ENCODE peak calls at places on chromosomes 6 and 20, in nine cellular contexts. J is CD8-positive, alpha-beta memory T cell; V is right lobe of liver; N is pancreas; S is transverse colon; A is esophagus muscularis mucosa; F is mesendoderm; O is breast epithelium; Z is SJSA1. R is an unnamed sample.

GRCh38 chr20:45913105-45913504 is 1.1 kb upstream of the PLTP start:
- DNase-seq in J (no peak), V (no peak), N (peak), S (no peak), A (no peak), F (no peak), O (no peak), Z (no peak), R (no peak)

GRCh38 chr6:166253277-166254229 is 54.6 kb downstream of the PRR18 start:
- DNase-seq in J (no peak), V (peak), N (no peak), S (peak), A (no peak), F (peak), O (no peak), Z (no peak), R (no peak)

GRCh38 chr6:89818977-89819335 is 638 bp downstream of the MDN1 start:
- DNase-seq in J (peak), V (no peak), N (no peak), S (peak), A (no peak), F (peak), O (no peak), Z (no peak), R (no peak)

GRCh38 chr20:34316191-34316814 is 13.1 kb upstream of the AHCY start:
- DNase-seq in J (no peak), V (no peak), N (no peak), S (no peak), A (no peak), F (no peak), O (no peak), Z (no peak), R (peak)

GRCh38 chr20:25058797-25059486 is 1.0 kb upstream of the ACSS1 start:
- DNase-seq in J (no peak), V (no peak), N (no peak), S (peak), A (no peak), F (no peak), O (no peak), Z (no peak), R (no peak)

GRCh38 chr6:7229376-7230326 is 83.3 kb downstream of the SSR1 start:
- DNase-seq in J (no peak), V (no peak), N (no peak), S (no peak), A (no peak), F (no peak), O (no peak), Z (no peak), R (no peak)

GRCh38 chr6:44456070-44456965 is 68.8 kb downstream of the CDC5L start:
- DNase-seq in J (peak), V (peak), N (no peak), S (peak), A (no peak), F (peak), O (no peak), Z (peak), R (no peak)

GRCh38 chr20:29689411-29690225 is 1567.8 kb upstream of the DEFB115 start:
- DNase-seq in J (no peak), V (no peak), N (peak), S (no peak), A (no peak), F (no peak), O (no peak), Z (no peak), R (no peak)

GRCh38 chr6:141744971-141745370 is 387.8 kb upstream of the GJE1 start:
- DNase-seq in J (no peak), V (no peak), N (no peak), S (no peak), A (no peak), F (no peak), O (no peak), Z (no peak), R (no peak)

GRCh38 chr6:44304282-44305199 is 8.6 kb downstream of the AARS2 start:
- DNase-seq in J (peak), V (no peak), N (no peak), S (no peak), A (no peak), F (peak), O (no peak), Z (no peak), R (no peak)

GRCh38 chr20:14963262-14963663 is 625.9 kb upstream of the FLRT3 start:
- DNase-seq in J (no peak), V (no peak), N (no peak), S (no peak), A (no peak), F (peak), O (no peak), Z (no peak), R (peak)

GRCh38 chr20:34271961-34272360 is 30.7 kb downstream of the ASIP start:
- DNase-seq in J (no peak), V (no peak), N (no peak), S (no peak), A (no peak), F (no peak), O (peak), Z (peak), R (no peak)

GRCh38 chr6:160921095-160921494 is 70.5 kb upstream of the MAP3K4 start:
- DNase-seq in J (no peak), V (no peak), N (no peak), S (no peak), A (no peak), F (no peak), O (no peak), Z (no peak), R (no peak)

GRCh38 chr6:92588126-92588525 is 831.2 kb downstream of the EPHA7 start:
- DNase-seq in J (no peak), V (no peak), N (no peak), S (no peak), A (no peak), F (no peak), O (no peak), Z (no peak), R (no peak)

GRCh38 chr20:5395932-5396727 is 79.4 kb upstream of the PROKR2 start:
- DNase-seq in J (no peak), V (no peak), N (no peak), S (no peak), A (peak), F (no peak), O (no peak), Z (no peak), R (no peak)

GRCh38 chr20:51738877-51739447 is 29.2 kb downstream of the ATP9A start:
- DNase-seq in J (no peak), V (no peak), N (no peak), S (peak), A (no peak), F (no peak), O (no peak), Z (no peak), R (no peak)

GRCh38 chr6:110514818-110515217 is 38.4 kb upstream of the SLC22A16 start:
- DNase-seq in J (no peak), V (no peak), N (no peak), S (no peak), A (no peak), F (no peak), O (no peak), Z (peak), R (no peak)

GRCh38 chr20:56422131-56422823 is 10.2 kb downstream of the CASS4 start:
- DNase-seq in J (no peak), V (no peak), N (no peak), S (no peak), A (no peak), F (no peak), O (no peak), Z (no peak), R (no peak)

GRCh38 chr6:129701721-129702455 is 8.1 kb downstream of the ARHGAP18 start:
- DNase-seq in J (no peak), V (no peak), N (no peak), S (no peak), A (no peak), F (no peak), O (no peak), Z (no peak), R (no peak)

GRCh38 chr20:32359633-32360332 is 1.7 kb downstream of the ASXL1 start:
- DNase-seq in J (peak), V (no peak), N (no peak), S (no peak), A (no peak), F (no peak), O (no peak), Z (no peak), R (no peak)

GRCh38 chr6:148653138-148653776 is 93.6 kb upstream of the UST start:
- DNase-seq in J (no peak), V (no peak), N (no peak), S (no peak), A (no peak), F (peak), O (no peak), Z (no peak), R (no peak)

GRCh38 chr6:50185006-50185405 is 135.3 kb upstream of the DEFB112 start:
- DNase-seq in J (no peak), V (no peak), N (no peak), S (no peak), A (no peak), F (peak), O (no peak), Z (no peak), R (no peak)

GRCh38 chr6:12656841-12657435 is 59.6 kb upstream of the PHACTR1 start:
- DNase-seq in J (no peak), V (no peak), N (no peak), S (no peak), A (no peak), F (peak), O (no peak), Z (no peak), R (no peak)

GRCh38 chr6:148217921-148218320 is 124.7 kb upstream of the SASH1 start:
- DNase-seq in J (no peak), V (no peak), N (no peak), S (no peak), A (no peak), F (no peak), O (no peak), Z (no peak), R (no peak)

GRCh38 chr6:97189767-97190166 is 93.2 kb downstream of the MMS22L start:
- DNase-seq in J (no peak), V (no peak), N (no peak), S (no peak), A (no peak), F (no peak), O (no peak), Z (no peak), R (no peak)

GRCh38 chr6:159608961-159609673 is 83.9 kb downstream of the SOD2 start:
- DNase-seq in J (no peak), V (no peak), N (no peak), S (no peak), A (no peak), F (peak), O (no peak), Z (no peak), R (peak)

GRCh38 chr20:44017905-44018683 is 103.4 kb downstream of the TOX2 start:
- DNase-seq in J (no peak), V (peak), N (peak), S (peak), A (no peak), F (no peak), O (no peak), Z (peak), R (peak)

GRCh38 chr6:137309078-137309762 is 90.0 kb upstream of the IFNGR1 start:
- DNase-seq in J (no peak), V (peak), N (peak), S (peak), A (no peak), F (peak), O (peak), Z (peak), R (peak)

GRCh38 chr6:128516514-128516898 is 3.9 kb downstream of the PTPRK start:
- DNase-seq in J (no peak), V (no peak), N (no peak), S (no peak), A (no peak), F (peak), O (no peak), Z (no peak), R (no peak)

GRCh38 chr6:156976144-156977088 is 199.2 kb downstream of the ARID1B start:
- DNase-seq in J (no peak), V (no peak), N (no peak), S (no peak), A (no peak), F (no peak), O (no peak), Z (no peak), R (no peak)

GRCh38 chr6:113632220-113632864 is 224.8 kb upstream of the MARCKS start:
- DNase-seq in J (no peak), V (peak), N (peak), S (peak), A (no peak), F (peak), O (peak), Z (peak), R (peak)

GRCh38 chr20:41180599-41181333 is 43.4 kb downstream of the PLCG1 start:
- DNase-seq in J (no peak), V (no peak), N (no peak), S (no peak), A (no peak), F (no peak), O (peak), Z (peak), R (no peak)

DNA sequence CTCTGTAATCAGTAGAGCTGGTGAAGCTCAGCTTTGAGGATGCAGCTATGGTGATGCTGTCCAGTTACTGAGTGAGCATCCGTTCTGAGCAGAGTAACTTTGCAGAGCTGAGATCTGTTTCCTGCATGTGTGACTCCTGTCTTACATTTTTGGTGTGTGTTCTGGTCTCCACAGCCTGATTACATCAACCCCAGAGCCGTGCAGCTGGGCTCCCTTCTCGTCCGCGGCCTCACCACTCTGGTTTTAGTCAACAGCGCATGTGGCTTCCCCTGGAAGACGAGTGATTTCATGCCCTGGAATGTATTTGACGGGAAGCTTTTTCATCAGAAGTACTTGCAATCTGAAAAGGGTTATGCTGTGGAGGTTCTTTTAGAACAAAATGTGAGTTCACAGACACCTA is 81.6 kb downstream of the FAM120B start:
- DNase-seq in J (no peak), V (no peak), N (no peak), S (no peak), A (no peak), F (no peak), O (no peak), Z (no peak), R (no peak)
- H3K27ac ChIP-seq in J (no peak), V (no peak), N (no peak), S (no peak), A (no peak), F (no peak), O (no peak), Z (no peak), R (no peak)

GRCh38 chr6:21596379-21597242 is 3.1 kb downstream of the SOX4 start:
- DNase-seq in J (peak), V (peak), N (peak), S (peak), A (no peak), F (peak), O (peak), Z (peak), R (no peak)
- H3K27ac ChIP-seq in J (no peak), V (peak), N (no peak), S (peak), A (peak), F (peak), O (peak), Z (peak), R (peak)

DNA sequence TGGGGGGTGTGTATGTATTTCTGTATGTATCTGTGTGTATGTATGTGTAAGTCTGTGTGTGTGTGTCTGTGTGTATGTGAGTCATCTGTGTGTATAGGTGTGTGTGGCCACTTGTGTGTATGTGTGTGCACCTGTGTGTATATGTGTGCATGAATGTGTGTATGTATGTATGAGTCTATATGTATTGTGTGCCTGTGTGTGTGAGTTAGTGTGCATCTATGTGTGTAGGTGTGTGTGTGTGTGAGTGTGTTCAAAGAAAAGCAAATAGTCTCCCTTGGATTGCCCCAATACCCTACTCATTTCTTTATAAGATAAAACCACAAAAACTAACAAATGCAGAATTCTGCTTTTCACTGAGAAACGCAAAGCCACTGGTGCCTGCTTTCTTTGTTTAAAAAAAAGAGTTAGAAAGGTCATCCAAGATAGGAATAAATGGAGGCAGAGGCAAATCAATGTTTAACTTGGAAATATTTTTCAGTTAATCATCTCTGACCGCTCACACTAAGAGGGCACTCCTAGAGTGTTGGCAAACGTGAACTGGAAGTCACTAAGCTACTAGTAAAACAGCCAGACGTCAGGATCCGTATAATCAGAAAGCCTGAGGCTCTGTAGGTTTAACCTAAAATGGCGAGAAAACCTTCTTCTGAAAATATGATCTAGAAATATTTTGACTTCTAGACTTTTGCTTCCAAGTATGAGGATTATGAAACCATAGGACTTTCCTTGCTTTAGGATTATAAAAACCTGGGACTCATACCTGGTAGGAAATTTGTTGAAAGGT is 37.4 kb upstream of the JAG1 start:
- DNase-seq in J (no peak), V (no peak), N (peak), S (no peak), A (no peak), F (no peak), O (no peak), Z (no peak), R (no peak)
- H3K27ac ChIP-seq in J (no peak), V (peak), N (peak), S (peak), A (no peak), F (no peak), O (no peak), Z (no peak), R (no peak)

GRCh38 chr20:48932375-48932941 is 10.9 kb downstream of the ARFGEF2 start:
- DNase-seq in J (no peak), V (peak), N (no peak), S (no peak), A (no peak), F (no peak), O (no peak), Z (peak), R (no peak)

GRCh38 chr20:48930035-48930434 is 8.5 kb downstream of the ARFGEF2 start:
- DNase-seq in J (no peak), V (no peak), N (no peak), S (no peak), A (no peak), F (no peak), O (no peak), Z (no peak), R (no peak)

GRCh38 chr20:48930878-48931277 is 9.4 kb downstream of the ARFGEF2 start:
- DNase-seq in J (no peak), V (no peak), N (no peak), S (no peak), A (no peak), F (no peak), O (no peak), Z (no peak), R (no peak)

GRCh38 chr20:48933017-48933766 is 11.7 kb downstream of the ARFGEF2 start:
- DNase-seq in J (no peak), V (no peak), N (no peak), S (peak), A (no peak), F (no peak), O (no peak), Z (no peak), R (no peak)

GRCh38 chr20:48931527-48932374 is 10.2 kb downstream of the ARFGEF2 start:
- DNase-seq in J (no peak), V (no peak), N (no peak), S (no peak), A (no peak), F (peak), O (no peak), Z (no peak), R (no peak)
- H3K27ac ChIP-seq in J (no peak), V (peak), N (no peak), S (peak), A (no peak), F (peak), O (no peak), Z (peak), R (no peak)

DNA sequence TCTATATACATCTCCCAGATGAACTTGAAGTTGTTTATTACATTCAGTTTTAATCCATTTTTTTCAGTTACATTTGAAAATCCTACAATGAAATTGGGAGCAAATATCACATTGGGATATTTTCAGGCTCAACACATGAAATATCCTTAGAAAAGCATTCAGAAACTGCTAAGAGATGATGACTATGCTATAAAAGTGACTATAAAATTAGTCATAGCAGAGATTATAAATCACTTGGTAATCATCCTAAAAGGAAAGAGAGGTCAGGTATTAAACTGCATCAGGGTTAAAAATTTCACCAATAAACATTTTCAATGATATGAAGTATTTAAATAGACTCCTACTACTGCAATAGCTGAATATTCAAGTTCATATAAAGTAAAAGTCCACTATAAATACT is 987.7 kb downstream of the GRIK2 start:
- DNase-seq in J (no peak), V (no peak), N (no peak), S (no peak), A (no peak), F (no peak), O (no peak), Z (no peak), R (no peak)
- H3K27ac ChIP-seq in J (no peak), V (no peak), N (no peak), S (no peak), A (no peak), F (no peak), O (no peak), Z (no peak), R (no peak)

DNA sequence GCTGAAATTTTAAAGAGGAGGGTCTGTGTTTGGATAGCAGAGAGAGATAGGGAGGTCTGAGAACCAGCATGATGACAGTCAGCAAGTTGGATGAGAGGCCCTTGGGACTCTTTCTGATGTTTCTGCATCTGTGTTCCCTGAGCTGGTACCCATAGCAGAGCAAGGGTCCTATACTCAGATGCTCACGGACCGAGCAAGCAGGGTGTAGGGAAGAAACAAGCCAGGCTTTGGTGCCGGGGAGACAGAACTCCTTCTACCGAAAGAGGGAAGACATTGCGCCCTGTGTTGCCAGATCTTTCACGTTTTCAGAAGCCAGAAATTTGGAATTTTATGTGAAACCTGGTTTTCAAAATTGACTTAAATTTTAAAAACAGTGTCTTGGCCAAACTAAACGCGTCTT is 34.6 kb downstream of the NEDD9 start:
- DNase-seq in J (no peak), V (no peak), N (no peak), S (no peak), A (no peak), F (no peak), O (no peak), Z (no peak), R (no peak)
- H3K27ac ChIP-seq in J (no peak), V (peak), N (no peak), S (no peak), A (peak), F (no peak), O (peak), Z (peak), R (no peak)

GRCh38 chr6:33761922-33762629 is 15.4 kb upstream of the IP6K3 start:
- DNase-seq in J (peak), V (peak), N (peak), S (peak), A (no peak), F (peak), O (peak), Z (peak), R (no peak)
- H3K27ac ChIP-seq in J (no peak), V (peak), N (no peak), S (peak), A (peak), F (no peak), O (no peak), Z (no peak), R (no peak)

R was measured in epithelial cell of prostate.